ENCODE peak calls at places on chromosomes 6 and 20, in four cellular contexts. Z, H, U and Q are unnamed samples. For H3K36me3, the result is how much of the 10 kb centered on the place peaks cover.

GRCh38 chr6:17096657-17097056 is 5.2 kb upstream of the STMND1 start:
- DNase-seq in Z (no peak), U (no peak), H (no peak), Q (no peak)

GRCh38 chr6:139841794-139842215 is 467.4 kb upstream of the CITED2 start:
- DNase-seq in U (no peak), H (no peak), Z (no peak), Q (no peak)

GRCh38 chr6:119482850-119483285 is 133.3 kb upstream of the MAN1A1 start:
- DNase-seq in Z (no peak), H (no peak), U (no peak), Q (no peak)

GRCh38 chr6:37019065-37019450 is 13.6 kb downstream of the FGD2 start:
- DNase-seq in H (no peak), Z (no peak), U (no peak), Q (no peak)

GRCh38 chr20:32474967-32475819 is 109.9 kb downstream of the NOL4L start:
- DNase-seq in U (peak), H (peak), Z (peak), Q (peak)

GRCh38 chr6:6525948-6526347 is 62.6 kb upstream of the LY86 start:
- DNase-seq in Z (no peak), H (no peak), U (no peak), Q (no peak)

GRCh38 chr20:58515240-58516212 is at the start of gene APCDD1L:
- DNase-seq in H (no peak), Z (peak), U (no peak), Q (peak)

GRCh38 chr20:43761396-43762340 is 34.9 kb upstream of the GTSF1L start:
- DNase-seq in U (no peak), H (no peak), Z (no peak), Q (no peak)

GRCh38 chr20:64103871-64104666 is 3.3 kb downstream of the NPBWR2 start:
- DNase-seq in Z (no peak), U (no peak), H (peak), Q (no peak)

GRCh38 chr6:37033255-37033654 is 27.8 kb downstream of the FGD2 start:
- DNase-seq in U (no peak), H (peak), Z (peak), Q (no peak)

GRCh38 chr20:46126440-46127056 is 8.4 kb downstream of the CD40 start:
- DNase-seq in Z (no peak), H (peak), U (no peak), Q (no peak)

GRCh38 chr6:18406955-18407738 is 20.0 kb downstream of the RNF144B start:
- DNase-seq in U (no peak), H (no peak), Z (no peak), Q (no peak)

GRCh38 chr6:125375013-125375412 is 73.2 kb upstream of the HDDC2 start:
- DNase-seq in U (no peak), H (no peak), Z (no peak), Q (no peak)

GRCh38 chr6:125346926-125347563 is 45.3 kb upstream of the HDDC2 start:
- DNase-seq in Z (no peak), U (no peak), H (no peak), Q (no peak)

GRCh38 chr20:7926767-7927166 is 13.5 kb downstream of the HAO1 start:
- DNase-seq in Z (peak), H (no peak), U (no peak), Q (no peak)
- TF ChIP-seq CTCF in Z (peak), H (no peak), U (peak), Q (no peak)

GRCh38 chr20:38050691-38051090 is 17.1 kb downstream of the RPRD1B start:
- DNase-seq in Z (peak), U (no peak), H (no peak), Q (no peak)

GRCh38 chr20:38044685-38045084 is 11.1 kb downstream of the RPRD1B start:
- DNase-seq in Z (no peak), H (no peak), U (no peak), Q (no peak)

GRCh38 chr20:38043512-38044300 is 10.2 kb downstream of the RPRD1B start:
- DNase-seq in Z (peak), H (no peak), U (no peak), Q (no peak)

GRCh38 chr20:38049800-38050199 is 16.3 kb downstream of the RPRD1B start:
- DNase-seq in H (no peak), Z (peak), U (no peak), Q (no peak)

GRCh38 chr20:38046572-38046971 is 13.0 kb downstream of the RPRD1B start:
- DNase-seq in U (no peak), H (no peak), Z (no peak), Q (no peak)
- H3K36me3 ChIP-seq in U (half or more), H (half or more), Z (under half), Q (under half)

GRCh38 chr6:159104931-159105330 is 60.1 kb upstream of the TAGAP start:
- DNase-seq in H (no peak), Z (no peak), U (no peak), Q (no peak)
- H3K4me3 ChIP-seq in H (no peak), Z (no peak), U (no peak), Q (no peak)

DNA sequence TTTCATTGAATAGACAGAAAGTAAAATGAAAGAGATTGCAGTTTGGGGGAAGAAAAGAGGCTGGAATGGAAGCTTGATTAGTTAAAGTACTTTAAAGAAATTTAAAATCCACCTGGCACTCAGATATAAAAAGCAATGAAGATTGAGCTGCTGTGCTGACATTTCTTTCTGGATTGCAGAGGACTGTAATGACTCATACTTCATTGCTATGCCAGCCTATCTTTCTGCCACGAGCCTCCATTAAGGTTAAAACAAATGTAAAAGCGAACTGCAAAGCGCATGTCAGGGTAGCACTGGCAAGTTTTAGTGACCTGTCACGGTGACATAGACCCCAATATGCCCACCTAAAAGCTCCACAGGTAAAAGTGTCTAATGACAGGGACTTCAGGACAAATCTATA is 449.6 kb downstream of the C6orf118 start:
- DNase-seq in U (no peak), Z (no peak), H (no peak), Q (no peak)
- TF ChIP-seq CTCF in U (no peak), Z (no peak), H (no peak), Q (no peak)

DNA sequence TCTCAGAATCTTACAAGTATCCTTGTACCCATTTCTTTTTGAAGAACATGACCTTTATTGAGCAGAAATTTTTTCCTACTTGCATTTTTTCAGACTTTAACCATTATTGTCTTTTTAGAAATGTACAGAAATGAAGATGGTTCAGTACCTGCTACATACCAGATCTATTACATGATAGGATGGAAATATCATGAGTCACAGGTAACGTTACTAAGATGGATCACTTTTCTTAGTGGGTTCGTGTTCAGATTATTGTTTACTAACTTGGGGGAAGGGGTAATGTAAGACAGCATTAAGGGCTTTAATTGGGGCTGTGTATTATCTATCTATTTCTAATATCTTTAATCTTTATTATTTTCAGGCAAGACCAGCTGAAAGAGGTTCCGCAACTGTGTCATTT is 31.9 kb downstream of the NDUFAF5 start:
- DNase-seq in U (no peak), H (no peak), Z (no peak), Q (no peak)
- H3K36me3 ChIP-seq in U (half or more), H (half or more), Z (under half), Q (under half)